ENCODE peak calls at places on chromosomes 6 and 20, in nine cellular contexts. One of them, this sample, is unnamed.

GRCh38 chr6:17884501-17885039 is 102.9 kb downstream of the KIF13A start:
- DNase-seq in NB4: peak
- DNase-seq in suprapubic skin: no peak
- DNase-seq in IMR-90: no peak
- DNase-seq in lower lobe of right lung: no peak
- DNase-seq in HCT116: no peak
- DNase-seq in adrenal gland: no peak
- DNase-seq in AG04449: no peak
- DNase-seq in psoas muscle: no peak
- DNase-seq in this sample: no peak

GRCh38 chr20:48983423-48984400 is 62.2 kb downstream of the ARFGEF2 start:
- DNase-seq in IMR-90: peak
- DNase-seq in suprapubic skin: no peak
- DNase-seq in AG04449: peak
- DNase-seq in lower lobe of right lung: no peak
- DNase-seq in psoas muscle: peak
- DNase-seq in NB4: no peak
- DNase-seq in HCT116: no peak
- DNase-seq in adrenal gland: peak
- DNase-seq in this sample: peak

GRCh38 chr6:75747985-75748742 is 875 bp upstream of the MYO6 start:
- DNase-seq in IMR-90: no peak
- DNase-seq in AG04449: no peak
- DNase-seq in NB4: no peak
- DNase-seq in adrenal gland: no peak
- DNase-seq in psoas muscle: no peak
- DNase-seq in HCT116: no peak
- DNase-seq in lower lobe of right lung: no peak
- DNase-seq in suprapubic skin: no peak
- DNase-seq in this sample: no peak

GRCh38 chr6:149834513-149835481 is 29.4 kb downstream of the LRP11 start:
- DNase-seq in NB4: peak
- DNase-seq in IMR-90: peak
- DNase-seq in HCT116: peak
- DNase-seq in AG04449: no peak
- DNase-seq in lower lobe of right lung: no peak
- DNase-seq in psoas muscle: no peak
- DNase-seq in suprapubic skin: no peak
- DNase-seq in adrenal gland: peak
- DNase-seq in this sample: no peak

GRCh38 chr6:13854716-13855250 is 40.4 kb upstream of the MCUR1 start:
- DNase-seq in psoas muscle: no peak
- DNase-seq in NB4: no peak
- DNase-seq in suprapubic skin: no peak
- DNase-seq in adrenal gland: no peak
- DNase-seq in IMR-90: no peak
- DNase-seq in HCT116: no peak
- DNase-seq in lower lobe of right lung: no peak
- DNase-seq in AG04449: no peak
- DNase-seq in this sample: no peak

GRCh38 chr20:38127011-38127621 is 38.0 kb downstream of the TGM2 start:
- DNase-seq in IMR-90: peak
- DNase-seq in AG04449: no peak
- DNase-seq in HCT116: peak
- DNase-seq in psoas muscle: peak
- DNase-seq in lower lobe of right lung: peak
- DNase-seq in NB4: no peak
- DNase-seq in adrenal gland: no peak
- DNase-seq in suprapubic skin: peak
- DNase-seq in this sample: no peak

GRCh38 chr6:45608252-45608911 is 230.6 kb upstream of the SUPT3H start:
- DNase-seq in suprapubic skin: no peak
- DNase-seq in adrenal gland: no peak
- DNase-seq in AG04449: no peak
- DNase-seq in lower lobe of right lung: no peak
- DNase-seq in IMR-90: peak
- DNase-seq in HCT116: no peak
- DNase-seq in NB4: peak
- DNase-seq in psoas muscle: no peak
- DNase-seq in this sample: no peak

GRCh38 chr20:39800548-39800947 is 838.4 kb downstream of the DHX35 start:
- DNase-seq in HCT116: no peak
- DNase-seq in NB4: peak
- DNase-seq in psoas muscle: peak
- DNase-seq in suprapubic skin: no peak
- DNase-seq in adrenal gland: peak
- DNase-seq in AG04449: peak
- DNase-seq in lower lobe of right lung: no peak
- DNase-seq in IMR-90: peak
- DNase-seq in this sample: no peak

GRCh38 chr6:21348462-21349195 is 244.9 kb upstream of the SOX4 start:
- DNase-seq in adrenal gland: no peak
- DNase-seq in suprapubic skin: no peak
- DNase-seq in AG04449: no peak
- DNase-seq in NB4: no peak
- DNase-seq in IMR-90: peak
- DNase-seq in lower lobe of right lung: peak
- DNase-seq in psoas muscle: peak
- DNase-seq in HCT116: no peak
- DNase-seq in this sample: peak

GRCh38 chr20:63737940-63738686 is 1.5 kb upstream of the SLC2A4RG start:
- DNase-seq in AG04449: no peak
- DNase-seq in suprapubic skin: peak
- DNase-seq in adrenal gland: no peak
- DNase-seq in lower lobe of right lung: peak
- DNase-seq in NB4: no peak
- DNase-seq in psoas muscle: peak
- DNase-seq in IMR-90: no peak
- DNase-seq in HCT116: no peak
- DNase-seq in this sample: no peak

GRCh38 chr6:150179030-150179429 is 36.2 kb downstream of the PPP1R14C start:
- DNase-seq in lower lobe of right lung: no peak
- DNase-seq in AG04449: no peak
- DNase-seq in adrenal gland: no peak
- DNase-seq in suprapubic skin: no peak
- DNase-seq in NB4: no peak
- DNase-seq in psoas muscle: no peak
- DNase-seq in IMR-90: no peak
- DNase-seq in HCT116: no peak
- DNase-seq in this sample: no peak

GRCh38 chr6:53960311-53960710 is 150.9 kb upstream of the MLIP start:
- DNase-seq in adrenal gland: no peak
- DNase-seq in psoas muscle: no peak
- DNase-seq in IMR-90: peak
- DNase-seq in NB4: no peak
- DNase-seq in lower lobe of right lung: no peak
- DNase-seq in HCT116: no peak
- DNase-seq in suprapubic skin: no peak
- DNase-seq in AG04449: no peak
- DNase-seq in this sample: no peak

DNA sequence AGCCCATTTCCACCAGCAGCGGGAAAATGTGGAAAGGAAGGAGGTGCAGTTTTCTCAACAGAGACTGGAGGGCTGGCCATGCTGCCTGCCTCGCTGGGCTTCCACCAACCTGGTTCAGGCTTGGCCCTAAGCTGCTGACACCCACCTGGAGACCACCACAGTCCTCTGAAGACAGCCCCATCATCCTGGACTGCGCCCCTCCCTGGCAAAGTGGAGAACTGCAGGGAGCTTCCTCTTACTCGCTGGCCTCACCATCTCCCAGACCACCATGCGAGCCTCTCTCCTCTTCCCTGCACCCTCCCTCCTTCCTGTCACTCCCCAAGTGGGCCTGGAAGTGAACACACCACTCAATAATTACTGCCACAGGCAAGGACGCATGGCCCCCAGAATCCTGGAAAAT is 71.5 kb downstream of the PSMG4 start:
- DNase-seq in suprapubic skin: no peak
- DNase-seq in lower lobe of right lung: no peak
- DNase-seq in AG04449: no peak
- DNase-seq in adrenal gland: no peak
- DNase-seq in NB4: no peak
- DNase-seq in HCT116: no peak
- DNase-seq in IMR-90: no peak
- DNase-seq in psoas muscle: no peak
- DNase-seq in this sample: no peak
- TF ChIP-seq CTCF in suprapubic skin: no peak
- TF ChIP-seq CTCF in lower lobe of right lung: no peak
- TF ChIP-seq CTCF in AG04449: no peak
- TF ChIP-seq CTCF in adrenal gland: no peak
- TF ChIP-seq CTCF in NB4: peak
- TF ChIP-seq CTCF in HCT116: no peak
- TF ChIP-seq CTCF in IMR-90: no peak
- TF ChIP-seq CTCF in psoas muscle: no peak
- TF ChIP-seq CTCF in this sample: peak

DNA sequence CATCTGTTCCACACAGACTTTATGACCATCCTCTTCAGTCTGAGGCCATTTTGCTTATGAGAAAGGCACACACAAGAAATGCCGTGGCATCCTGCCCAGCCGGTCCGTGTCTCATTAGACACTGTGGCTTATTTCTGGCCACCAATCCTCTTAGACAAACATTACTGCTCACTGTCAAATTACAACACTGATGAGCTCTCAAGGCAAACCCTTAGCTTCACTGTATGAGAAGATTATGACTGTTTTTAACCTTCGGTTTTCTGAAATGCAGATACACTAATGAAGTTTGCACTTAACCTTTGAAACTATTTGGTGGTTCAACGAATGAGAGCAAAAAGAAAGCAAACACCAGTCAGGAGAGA is 50.5 kb upstream of the DST start:
- DNase-seq in psoas muscle: peak
- DNase-seq in HCT116: no peak
- DNase-seq in IMR-90: peak
- DNase-seq in NB4: no peak
- DNase-seq in suprapubic skin: peak
- DNase-seq in lower lobe of right lung: peak
- DNase-seq in adrenal gland: peak
- DNase-seq in AG04449: peak
- DNase-seq in this sample: no peak
- H3K4me3 ChIP-seq in psoas muscle: peak
- H3K4me3 ChIP-seq in HCT116: no peak
- H3K4me3 ChIP-seq in IMR-90: peak
- H3K4me3 ChIP-seq in NB4: no peak
- H3K4me3 ChIP-seq in suprapubic skin: peak
- H3K4me3 ChIP-seq in lower lobe of right lung: peak
- H3K4me3 ChIP-seq in adrenal gland: no peak
- H3K4me3 ChIP-seq in AG04449: no peak
- H3K4me3 ChIP-seq in this sample: no peak

DNA sequence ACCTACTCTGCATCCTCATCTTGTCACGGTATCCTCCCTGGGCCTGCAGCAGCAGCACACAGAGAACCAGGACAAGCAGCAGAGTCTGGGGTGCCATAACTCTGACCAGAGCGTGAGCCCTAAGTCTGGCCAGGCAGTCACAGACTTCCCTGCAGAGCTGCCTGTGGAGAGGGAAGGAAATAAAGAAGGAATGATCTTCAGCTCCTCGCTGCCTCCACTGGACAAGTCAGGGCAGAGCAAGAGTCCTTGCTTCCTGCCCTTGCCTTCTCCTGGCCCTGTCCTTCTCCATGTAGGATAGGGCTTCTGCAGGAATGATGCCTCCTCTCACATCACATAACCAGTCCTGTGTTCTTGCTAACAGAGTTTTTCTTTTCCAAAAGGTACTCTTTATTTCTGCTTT is 15.9 kb upstream of the WFDC11 start:
- DNase-seq in psoas muscle: no peak
- DNase-seq in NB4: no peak
- DNase-seq in AG04449: no peak
- DNase-seq in suprapubic skin: no peak
- DNase-seq in adrenal gland: no peak
- DNase-seq in HCT116: no peak
- DNase-seq in lower lobe of right lung: no peak
- DNase-seq in IMR-90: no peak
- DNase-seq in this sample: no peak
- TF ChIP-seq CTCF in psoas muscle: no peak
- TF ChIP-seq CTCF in NB4: peak
- TF ChIP-seq CTCF in AG04449: peak
- TF ChIP-seq CTCF in suprapubic skin: no peak
- TF ChIP-seq CTCF in adrenal gland: no peak
- TF ChIP-seq CTCF in HCT116: no peak
- TF ChIP-seq CTCF in lower lobe of right lung: no peak
- TF ChIP-seq CTCF in IMR-90: peak
- TF ChIP-seq CTCF in this sample: peak

GRCh38 chr20:59977086-59977485 is 18.9 kb downstream of the CDH26 start:
- DNase-seq in psoas muscle: no peak
- DNase-seq in HCT116: no peak
- DNase-seq in adrenal gland: no peak
- DNase-seq in AG04449: no peak
- DNase-seq in NB4: no peak
- DNase-seq in IMR-90: no peak
- DNase-seq in suprapubic skin: no peak
- DNase-seq in lower lobe of right lung: no peak
- DNase-seq in this sample: no peak

GRCh38 chr20:59976196-59976847 is 18.1 kb downstream of the CDH26 start:
- DNase-seq in NB4: no peak
- DNase-seq in HCT116: no peak
- DNase-seq in lower lobe of right lung: no peak
- DNase-seq in AG04449: no peak
- DNase-seq in suprapubic skin: no peak
- DNase-seq in IMR-90: peak
- DNase-seq in adrenal gland: no peak
- DNase-seq in psoas muscle: no peak
- DNase-seq in this sample: no peak

GRCh38 chr20:59971428-59971827 is 13.2 kb downstream of the CDH26 start:
- DNase-seq in AG04449: no peak
- DNase-seq in IMR-90: no peak
- DNase-seq in NB4: no peak
- DNase-seq in HCT116: no peak
- DNase-seq in adrenal gland: no peak
- DNase-seq in psoas muscle: no peak
- DNase-seq in suprapubic skin: no peak
- DNase-seq in lower lobe of right lung: no peak
- DNase-seq in this sample: no peak

GRCh38 chr20:59966428-59966827 is 8.2 kb downstream of the CDH26 start:
- DNase-seq in IMR-90: no peak
- DNase-seq in lower lobe of right lung: no peak
- DNase-seq in AG04449: no peak
- DNase-seq in HCT116: no peak
- DNase-seq in psoas muscle: no peak
- DNase-seq in suprapubic skin: no peak
- DNase-seq in adrenal gland: no peak
- DNase-seq in NB4: no peak
- DNase-seq in this sample: no peak

DNA sequence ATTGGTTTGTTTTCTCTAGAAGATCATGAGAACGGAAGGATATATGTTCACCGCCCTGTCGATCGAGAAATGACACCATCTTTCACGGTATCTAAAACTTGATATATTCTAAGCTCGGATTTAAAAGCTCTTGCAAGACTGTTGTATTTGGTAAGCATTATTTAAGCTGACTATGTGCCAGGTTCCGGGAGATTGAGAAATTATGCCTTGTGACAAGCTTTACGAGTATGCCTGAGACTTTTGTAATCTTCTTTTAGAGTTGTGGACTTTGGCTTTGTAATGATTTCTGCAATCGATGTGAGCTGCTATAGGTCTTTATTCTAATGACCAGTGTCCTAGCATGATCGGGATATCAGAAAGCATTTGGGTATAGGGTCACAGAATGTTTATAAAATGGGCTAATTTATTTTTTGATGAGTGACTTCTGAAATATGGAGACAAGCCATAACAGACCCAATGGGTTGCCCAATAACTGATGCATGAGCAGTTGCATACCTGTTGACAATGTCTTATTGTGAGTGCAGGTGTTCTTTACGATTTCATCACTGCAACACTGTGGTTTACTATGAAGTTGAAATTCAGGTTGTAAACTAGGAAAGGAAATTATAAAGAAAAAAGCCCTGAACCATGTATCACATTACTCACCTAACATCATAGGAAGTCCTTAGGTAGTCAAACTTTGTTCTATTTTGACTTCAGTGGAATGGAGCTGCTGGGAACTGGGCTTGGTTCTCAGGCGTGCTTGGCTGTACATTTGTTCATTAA is 14.0 kb downstream of the CDH26 start:
- DNase-seq in adrenal gland: no peak
- DNase-seq in psoas muscle: no peak
- DNase-seq in NB4: peak
- DNase-seq in AG04449: no peak
- DNase-seq in lower lobe of right lung: no peak
- DNase-seq in suprapubic skin: no peak
- DNase-seq in IMR-90: no peak
- DNase-seq in HCT116: no peak
- DNase-seq in this sample: no peak
- H3K4me3 ChIP-seq in adrenal gland: no peak
- H3K4me3 ChIP-seq in psoas muscle: no peak
- H3K4me3 ChIP-seq in NB4: no peak
- H3K4me3 ChIP-seq in AG04449: no peak
- H3K4me3 ChIP-seq in lower lobe of right lung: no peak
- H3K4me3 ChIP-seq in suprapubic skin: no peak
- H3K4me3 ChIP-seq in IMR-90: no peak
- H3K4me3 ChIP-seq in HCT116: no peak
- H3K4me3 ChIP-seq in this sample: no peak